ENCODE peak calls at places on chromosomes 3 and 15, in four cellular contexts. I is lower lobe of right lung; L is stimulated activated CD4-positive, alpha-beta T cell treated with anti-CD3 and anti-CD28 coated beads, Interleukin-2, amount 100 ng/mL, for 48 hours; J is stimulated activated CD8-positive, alpha-beta memory T cell treated with anti-CD3 and anti-CD28 coated beads, Interleukin-4, amount 100 ng/mL, for 4 hours. Y is an unnamed sample.

GRCh38 chr3:19432679-19433078 is 284.4 kb downstream of the KCNH8 start:
- DNase-seq in I (no peak), L (no peak), J (no peak), Y (no peak)

GRCh38 chr15:40932146-40932545 is 3.0 kb downstream of the DLL4 start:
- DNase-seq in I (no peak), L (no peak), J (no peak), Y (no peak)

GRCh38 chr3:157405457-157405856 is 31.2 kb upstream of the PTX3 start:
- DNase-seq in I (no peak), L (no peak), J (no peak), Y (no peak)

GRCh38 chr3:171970301-171970788 is 69.0 kb upstream of the FNDC3B start:
- DNase-seq in I (no peak), L (no peak), J (no peak), Y (no peak)

GRCh38 chr15:32651229-32651837 is 9.8 kb downstream of the SCG5 start:
- DNase-seq in I (peak; percentile 53), L (peak; percentile 56), J (no peak), Y (no peak)

GRCh38 chr3:171458056-171458856 is 1.9 kb downstream of the TNIK start:
- DNase-seq in I (no peak), L (peak; percentile 9), J (no peak), Y (no peak)

GRCh38 chr3:165502707-165503106 is 306.5 kb upstream of the SLITRK3 start:
- DNase-seq in I (no peak), L (no peak), J (no peak), Y (no peak)

GRCh38 chr3:144107923-144108322 is 136.3 kb downstream of the DIPK2A start:
- DNase-seq in I (no peak), L (no peak), J (no peak), Y (peak; percentile 74)

GRCh38 chr3:100954990-100955389 is 38.2 kb downstream of the ABI3BP start:
- DNase-seq in I (no peak), L (no peak), J (no peak), Y (no peak)

GRCh38 chr3:120227710-120228347 is 57.2 kb downstream of the GPR156 start:
- DNase-seq in I (no peak), L (no peak), J (no peak), Y (no peak)

GRCh38 chr3:30984855-30985793 is 90.7 kb upstream of the GADL1 start:
- DNase-seq in I (no peak), L (no peak), J (no peak), Y (no peak)

GRCh38 chr15:31263751-31264533 is 62.7 kb upstream of the KLF13 start:
- DNase-seq in I (peak; percentile 91), L (peak; percentile 69), J (peak; percentile 43), Y (no peak)

GRCh38 chr15:89472785-89473256 is 23.6 kb downstream of the RHCG start:
- DNase-seq in I (no peak), L (peak; percentile 51), J (no peak), Y (no peak)

GRCh38 chr3:48451270-48451669 is 4.7 kb downstream of the ATRIP start:
- DNase-seq in I (no peak), L (no peak), J (no peak), Y (no peak)

GRCh38 chr3:119562307-119562961 is 3.0 kb upstream of the CD80 start:
- DNase-seq in I (no peak), L (no peak), J (no peak), Y (no peak)

GRCh38 chr3:39446444-39446843 is 21.0 kb upstream of the MOBP start:
- DNase-seq in I (no peak), L (no peak), J (no peak), Y (no peak)

GRCh38 chr3:122013448-122013925 is 8.6 kb downstream of the ILDR1 start:
- DNase-seq in I (no peak), L (no peak), J (no peak), Y (no peak)

GRCh38 chr15:83659011-83659811 is 5.3 kb downstream of the ADAMTSL3 start:
- DNase-seq in I (no peak), L (no peak), J (no peak), Y (no peak)

GRCh38 chr3:50126287-50127211 is 28.6 kb upstream of the SEMA3F start:
- DNase-seq in I (peak; percentile 39), L (no peak), J (no peak), Y (no peak)

GRCh38 chr15:76153241-76154197 is 93.7 kb downstream of the TMEM266 start:
- DNase-seq in I (no peak), L (no peak), J (no peak), Y (peak; percentile 58)

GRCh38 chr15:82539690-82540054 is 585 bp downstream of the RPS17 start:
- DNase-seq in I (no peak), L (no peak), J (no peak), Y (no peak)

GRCh38 chr15:38650384-38650783 is 85.8 kb upstream of the RASGRP1 start:
- DNase-seq in I (no peak), L (no peak), J (no peak), Y (no peak)

GRCh38 chr15:57592836-57593420 is 1.2 kb downstream of the MYZAP start:
- DNase-seq in I (no peak), L (no peak), J (no peak), Y (no peak)

GRCh38 chr3:152270944-152271343 is 2.2 kb downstream of the MBNL1 start:
- DNase-seq in I (no peak), L (no peak), J (no peak), Y (no peak)